ENCODE peak calls at places on chromosomes 13 and 19, in six cellular contexts. One of them, this sample, is unnamed.

GRCh38 chr13:71871180-71871754 is 4.3 kb upstream of the DACH1 start:
- DNase-seq in activated T-helper 9 cell treated with anti-CD3 and anti-CD28 coated beads, Interleukin-2, amount 50 U/mL, for 16 hours: no peak
- DNase-seq in AML-193: no peak
- DNase-seq in activated CD8-positive, alpha-beta memory T cell treated with anti-CD3 and anti-CD28 coated beads for 1 hour: no peak
- DNase-seq in cardiac muscle cell: no peak
- DNase-seq in ACHN: no peak
- DNase-seq in this sample: no peak

GRCh38 chr13:59743195-59743594 is 420.5 kb downstream of the DIAPH3 start:
- DNase-seq in activated T-helper 9 cell treated with anti-CD3 and anti-CD28 coated beads, Interleukin-2, amount 50 U/mL, for 16 hours: no peak
- DNase-seq in AML-193: no peak
- DNase-seq in activated CD8-positive, alpha-beta memory T cell treated with anti-CD3 and anti-CD28 coated beads for 1 hour: no peak
- DNase-seq in cardiac muscle cell: no peak
- DNase-seq in ACHN: no peak
- DNase-seq in this sample: peak

GRCh38 chr19:58409010-58409790 is 751 bp downstream of the ZNF584 start:
- DNase-seq in activated T-helper 9 cell treated with anti-CD3 and anti-CD28 coated beads, Interleukin-2, amount 50 U/mL, for 16 hours: no peak
- DNase-seq in AML-193: peak
- DNase-seq in activated CD8-positive, alpha-beta memory T cell treated with anti-CD3 and anti-CD28 coated beads for 1 hour: no peak
- DNase-seq in cardiac muscle cell: no peak
- DNase-seq in ACHN: peak
- DNase-seq in this sample: peak

GRCh38 chr13:51192348-51192747 is 29.9 kb upstream of the FAM124A start:
- DNase-seq in activated T-helper 9 cell treated with anti-CD3 and anti-CD28 coated beads, Interleukin-2, amount 50 U/mL, for 16 hours: no peak
- DNase-seq in AML-193: no peak
- DNase-seq in activated CD8-positive, alpha-beta memory T cell treated with anti-CD3 and anti-CD28 coated beads for 1 hour: no peak
- DNase-seq in cardiac muscle cell: no peak
- DNase-seq in ACHN: no peak
- DNase-seq in this sample: no peak

GRCh38 chr19:41807176-41807575 is 10.8 kb downstream of the CEACAM3 start:
- DNase-seq in activated T-helper 9 cell treated with anti-CD3 and anti-CD28 coated beads, Interleukin-2, amount 50 U/mL, for 16 hours: no peak
- DNase-seq in AML-193: no peak
- DNase-seq in activated CD8-positive, alpha-beta memory T cell treated with anti-CD3 and anti-CD28 coated beads for 1 hour: no peak
- DNase-seq in cardiac muscle cell: no peak
- DNase-seq in ACHN: no peak
- DNase-seq in this sample: no peak

GRCh38 chr13:76879211-76879875 is 6.9 kb downstream of the KCTD12 start:
- DNase-seq in activated T-helper 9 cell treated with anti-CD3 and anti-CD28 coated beads, Interleukin-2, amount 50 U/mL, for 16 hours: peak
- DNase-seq in AML-193: peak
- DNase-seq in activated CD8-positive, alpha-beta memory T cell treated with anti-CD3 and anti-CD28 coated beads for 1 hour: peak
- DNase-seq in cardiac muscle cell: no peak
- DNase-seq in ACHN: no peak
- DNase-seq in this sample: peak

GRCh38 chr19:29107831-29108230 is 105.1 kb downstream of the UQCRFS1 start:
- DNase-seq in activated T-helper 9 cell treated with anti-CD3 and anti-CD28 coated beads, Interleukin-2, amount 50 U/mL, for 16 hours: no peak
- DNase-seq in AML-193: no peak
- DNase-seq in activated CD8-positive, alpha-beta memory T cell treated with anti-CD3 and anti-CD28 coated beads for 1 hour: no peak
- DNase-seq in cardiac muscle cell: no peak
- DNase-seq in ACHN: no peak
- DNase-seq in this sample: no peak

GRCh38 chr19:35986664-35987570 is 8.1 kb upstream of the SDHAF1 start:
- DNase-seq in activated T-helper 9 cell treated with anti-CD3 and anti-CD28 coated beads, Interleukin-2, amount 50 U/mL, for 16 hours: no peak
- DNase-seq in AML-193: peak
- DNase-seq in activated CD8-positive, alpha-beta memory T cell treated with anti-CD3 and anti-CD28 coated beads for 1 hour: no peak
- DNase-seq in cardiac muscle cell: peak
- DNase-seq in ACHN: no peak
- DNase-seq in this sample: peak

GRCh38 chr19:344625-345319 is at the start of gene MIER2:
- DNase-seq in activated T-helper 9 cell treated with anti-CD3 and anti-CD28 coated beads, Interleukin-2, amount 50 U/mL, for 16 hours: peak
- DNase-seq in AML-193: peak
- DNase-seq in activated CD8-positive, alpha-beta memory T cell treated with anti-CD3 and anti-CD28 coated beads for 1 hour: peak
- DNase-seq in cardiac muscle cell: peak
- DNase-seq in ACHN: peak
- DNase-seq in this sample: peak

GRCh38 chr13:35690546-35690945 is 214.1 kb upstream of the MAB21L1 start:
- DNase-seq in activated T-helper 9 cell treated with anti-CD3 and anti-CD28 coated beads, Interleukin-2, amount 50 U/mL, for 16 hours: no peak
- DNase-seq in AML-193: no peak
- DNase-seq in activated CD8-positive, alpha-beta memory T cell treated with anti-CD3 and anti-CD28 coated beads for 1 hour: no peak
- DNase-seq in cardiac muscle cell: no peak
- DNase-seq in ACHN: no peak
- DNase-seq in this sample: no peak

GRCh38 chr19:7213628-7214328 is 80.4 kb downstream of the INSR start:
- DNase-seq in activated T-helper 9 cell treated with anti-CD3 and anti-CD28 coated beads, Interleukin-2, amount 50 U/mL, for 16 hours: no peak
- DNase-seq in AML-193: no peak
- DNase-seq in activated CD8-positive, alpha-beta memory T cell treated with anti-CD3 and anti-CD28 coated beads for 1 hour: no peak
- DNase-seq in cardiac muscle cell: no peak
- DNase-seq in ACHN: no peak
- DNase-seq in this sample: no peak

GRCh38 chr13:31437975-31438374 is 238.2 kb downstream of the B3GLCT start:
- DNase-seq in activated T-helper 9 cell treated with anti-CD3 and anti-CD28 coated beads, Interleukin-2, amount 50 U/mL, for 16 hours: no peak
- DNase-seq in AML-193: no peak
- DNase-seq in activated CD8-positive, alpha-beta memory T cell treated with anti-CD3 and anti-CD28 coated beads for 1 hour: no peak
- DNase-seq in cardiac muscle cell: no peak
- DNase-seq in ACHN: no peak
- DNase-seq in this sample: no peak

This sample was measured in KBM-7.